ENCODE peak calls at places on chromosomes 1 and 21, in ten cellular contexts. One of them, this sample, is unnamed.
A peak's percentile ranks its signal among the peaks of the same experiment; 100 is the strongest.

GRCh38 chr1:95021794-95022193 is 51.0 kb downstream of the ALG14 start:
- DNase-seq in KBM-7: no peak
- DNase-seq in neuronal stem cell: no peak
- DNase-seq in cerebellar nuclear complex: peak; percentile 51
- DNase-seq in adrenal gland: peak; percentile 60
- DNase-seq in ACHN: no peak
- DNase-seq in smooth muscle cell of the brain vasculature: no peak
- DNase-seq in choroid plexus epithelial cell: peak; percentile 44
- DNase-seq in NT2/D1: no peak
- DNase-seq in GM12864: no peak
- DNase-seq in this sample: no peak

GRCh38 chr1:12109901-12110300 is 46.8 kb downstream of the TNFRSF8 start:
- DNase-seq in GM12864: no peak
- DNase-seq in neuronal stem cell: no peak
- DNase-seq in cerebellar nuclear complex: no peak
- DNase-seq in NT2/D1: no peak
- DNase-seq in KBM-7: no peak
- DNase-seq in choroid plexus epithelial cell: no peak
- DNase-seq in smooth muscle cell of the brain vasculature: no peak
- DNase-seq in adrenal gland: no peak
- DNase-seq in ACHN: no peak
- DNase-seq in this sample: no peak

GRCh38 chr1:230495021-230495550 is 69.0 kb upstream of the PGBD5 start:
- DNase-seq in KBM-7: no peak
- DNase-seq in choroid plexus epithelial cell: no peak
- DNase-seq in GM12864: no peak
- DNase-seq in ACHN: no peak
- DNase-seq in NT2/D1: no peak
- DNase-seq in neuronal stem cell: no peak
- DNase-seq in adrenal gland: no peak
- DNase-seq in smooth muscle cell of the brain vasculature: no peak
- DNase-seq in cerebellar nuclear complex: no peak
- DNase-seq in this sample: no peak

GRCh38 chr1:210244746-210245367 is 12.3 kb downstream of the SERTAD4 start:
- DNase-seq in adrenal gland: no peak
- DNase-seq in ACHN: peak; percentile 24
- DNase-seq in choroid plexus epithelial cell: no peak
- DNase-seq in NT2/D1: no peak
- DNase-seq in KBM-7: no peak
- DNase-seq in GM12864: no peak
- DNase-seq in smooth muscle cell of the brain vasculature: no peak
- DNase-seq in neuronal stem cell: no peak
- DNase-seq in cerebellar nuclear complex: no peak
- DNase-seq in this sample: no peak

GRCh38 chr1:33682371-33682770 is 181.5 kb upstream of the HMGB4 start:
- DNase-seq in neuronal stem cell: no peak
- DNase-seq in NT2/D1: no peak
- DNase-seq in KBM-7: no peak
- DNase-seq in smooth muscle cell of the brain vasculature: no peak
- DNase-seq in adrenal gland: no peak
- DNase-seq in cerebellar nuclear complex: no peak
- DNase-seq in choroid plexus epithelial cell: no peak
- DNase-seq in GM12864: no peak
- DNase-seq in ACHN: no peak
- DNase-seq in this sample: no peak

GRCh38 chr1:12539705-12540579 is 78.1 kb downstream of the DHRS3 start:
- DNase-seq in KBM-7: no peak
- DNase-seq in GM12864: no peak
- DNase-seq in choroid plexus epithelial cell: peak; percentile 99
- DNase-seq in NT2/D1: no peak
- DNase-seq in cerebellar nuclear complex: no peak
- DNase-seq in smooth muscle cell of the brain vasculature: peak; percentile 59
- DNase-seq in ACHN: no peak
- DNase-seq in adrenal gland: peak; percentile 36
- DNase-seq in neuronal stem cell: peak; percentile 61
- DNase-seq in this sample: no peak

GRCh38 chr1:210251680-210252490 is 19.3 kb downstream of the SERTAD4 start:
- DNase-seq in neuronal stem cell: no peak
- DNase-seq in adrenal gland: no peak
- DNase-seq in ACHN: no peak
- DNase-seq in cerebellar nuclear complex: no peak
- DNase-seq in choroid plexus epithelial cell: no peak
- DNase-seq in KBM-7: no peak
- DNase-seq in smooth muscle cell of the brain vasculature: no peak
- DNase-seq in GM12864: no peak
- DNase-seq in NT2/D1: no peak
- DNase-seq in this sample: no peak

GRCh38 chr1:65420590-65421340 is at the start of the genes LEPR and LEPROT:
- DNase-seq in ACHN: peak; percentile 24
- DNase-seq in adrenal gland: no peak
- DNase-seq in NT2/D1: peak; percentile 47
- DNase-seq in GM12864: no peak
- DNase-seq in cerebellar nuclear complex: no peak
- DNase-seq in smooth muscle cell of the brain vasculature: no peak
- DNase-seq in choroid plexus epithelial cell: no peak
- DNase-seq in neuronal stem cell: no peak
- DNase-seq in KBM-7: peak; percentile 81
- DNase-seq in this sample: no peak

GRCh38 chr1:24119859-24120756 is 8.2 kb upstream of the MYOM3 start:
- DNase-seq in NT2/D1: no peak
- DNase-seq in neuronal stem cell: no peak
- DNase-seq in GM12864: no peak
- DNase-seq in ACHN: peak; percentile 15
- DNase-seq in cerebellar nuclear complex: no peak
- DNase-seq in adrenal gland: peak; percentile 83
- DNase-seq in smooth muscle cell of the brain vasculature: no peak
- DNase-seq in choroid plexus epithelial cell: peak; percentile 41
- DNase-seq in KBM-7: no peak
- DNase-seq in this sample: no peak

GRCh38 chr1:237864338-237865244 is 26.1 kb downstream of the ZP4 start:
- DNase-seq in KBM-7: peak; percentile 58
- DNase-seq in GM12864: no peak
- DNase-seq in choroid plexus epithelial cell: peak; percentile 15
- DNase-seq in smooth muscle cell of the brain vasculature: no peak
- DNase-seq in adrenal gland: peak; percentile 85
- DNase-seq in NT2/D1: peak; percentile 50
- DNase-seq in neuronal stem cell: peak; percentile 57
- DNase-seq in cerebellar nuclear complex: no peak
- DNase-seq in ACHN: peak; percentile 74
- DNase-seq in this sample: no peak

GRCh38 chr1:107963601-107964396 is 1.2 kb downstream of the VAV3 start:
- DNase-seq in cerebellar nuclear complex: no peak
- DNase-seq in adrenal gland: peak; percentile 22
- DNase-seq in NT2/D1: no peak
- DNase-seq in smooth muscle cell of the brain vasculature: no peak
- DNase-seq in choroid plexus epithelial cell: peak; percentile 67
- DNase-seq in neuronal stem cell: no peak
- DNase-seq in GM12864: peak; percentile 62
- DNase-seq in KBM-7: peak; percentile 82
- DNase-seq in ACHN: no peak
- DNase-seq in this sample: no peak

GRCh38 chr21:34526618-34527290 is 14.7 kb upstream of the KCNE1 start:
- DNase-seq in neuronal stem cell: peak; percentile 54
- DNase-seq in choroid plexus epithelial cell: peak; percentile 100
- DNase-seq in cerebellar nuclear complex: no peak
- DNase-seq in KBM-7: no peak
- DNase-seq in ACHN: peak; percentile 94
- DNase-seq in NT2/D1: peak; percentile 94
- DNase-seq in GM12864: no peak
- DNase-seq in adrenal gland: peak; percentile 83
- DNase-seq in smooth muscle cell of the brain vasculature: peak; percentile 97
- DNase-seq in this sample: peak; percentile 89

GRCh38 chr1:29415156-29415830 is 179.0 kb downstream of the PTPRU start:
- DNase-seq in choroid plexus epithelial cell: peak; percentile 15
- DNase-seq in GM12864: no peak
- DNase-seq in cerebellar nuclear complex: no peak
- DNase-seq in ACHN: peak; percentile 14
- DNase-seq in adrenal gland: no peak
- DNase-seq in smooth muscle cell of the brain vasculature: no peak
- DNase-seq in NT2/D1: peak; percentile 44
- DNase-seq in neuronal stem cell: no peak
- DNase-seq in KBM-7: peak; percentile 2
- DNase-seq in this sample: no peak

GRCh38 chr1:155206891-155207577 is 663 bp downstream of the THBS3 start:
- DNase-seq in KBM-7: peak; percentile 92
- DNase-seq in NT2/D1: peak; percentile 85
- DNase-seq in cerebellar nuclear complex: peak; percentile 25
- DNase-seq in smooth muscle cell of the brain vasculature: no peak
- DNase-seq in neuronal stem cell: peak; percentile 70
- DNase-seq in GM12864: no peak
- DNase-seq in adrenal gland: peak; percentile 90
- DNase-seq in ACHN: peak; percentile 88
- DNase-seq in choroid plexus epithelial cell: peak; percentile 89
- DNase-seq in this sample: no peak

GRCh38 chr1:223401873-223402789 is 8.9 kb downstream of the CCDC185 start:
- DNase-seq in NT2/D1: no peak
- DNase-seq in cerebellar nuclear complex: no peak
- DNase-seq in smooth muscle cell of the brain vasculature: no peak
- DNase-seq in ACHN: peak; percentile 47
- DNase-seq in adrenal gland: no peak
- DNase-seq in GM12864: no peak
- DNase-seq in choroid plexus epithelial cell: peak; percentile 17
- DNase-seq in neuronal stem cell: no peak
- DNase-seq in KBM-7: no peak
- DNase-seq in this sample: no peak

GRCh38 chr1:19009882-19010321 is 53.4 kb upstream of the IFFO2 start:
- DNase-seq in neuronal stem cell: peak; percentile 39
- DNase-seq in smooth muscle cell of the brain vasculature: no peak
- DNase-seq in NT2/D1: peak; percentile 32
- DNase-seq in ACHN: peak; percentile 97
- DNase-seq in GM12864: no peak
- DNase-seq in adrenal gland: peak; percentile 70
- DNase-seq in cerebellar nuclear complex: no peak
- DNase-seq in choroid plexus epithelial cell: peak; percentile 57
- DNase-seq in KBM-7: no peak
- DNase-seq in this sample: no peak

GRCh38 chr21:26130249-26130896 is 40.2 kb downstream of the APP start:
- DNase-seq in KBM-7: no peak
- DNase-seq in smooth muscle cell of the brain vasculature: no peak
- DNase-seq in neuronal stem cell: no peak
- DNase-seq in cerebellar nuclear complex: no peak
- DNase-seq in GM12864: no peak
- DNase-seq in adrenal gland: no peak
- DNase-seq in NT2/D1: no peak
- DNase-seq in ACHN: no peak
- DNase-seq in choroid plexus epithelial cell: peak; percentile 91
- DNase-seq in this sample: no peak

GRCh38 chr1:41500781-41501518 is 16.5 kb upstream of the EDN2 start:
- DNase-seq in NT2/D1: no peak
- DNase-seq in neuronal stem cell: no peak
- DNase-seq in GM12864: no peak
- DNase-seq in ACHN: no peak
- DNase-seq in smooth muscle cell of the brain vasculature: no peak
- DNase-seq in KBM-7: no peak
- DNase-seq in choroid plexus epithelial cell: no peak
- DNase-seq in cerebellar nuclear complex: no peak
- DNase-seq in adrenal gland: no peak
- DNase-seq in this sample: no peak

GRCh38 chr21:35932232-35932911 is 128.0 kb downstream of the SETD4 start:
- DNase-seq in ACHN: peak; percentile 84
- DNase-seq in NT2/D1: no peak
- DNase-seq in cerebellar nuclear complex: no peak
- DNase-seq in choroid plexus epithelial cell: peak; percentile 89
- DNase-seq in smooth muscle cell of the brain vasculature: peak; percentile 74
- DNase-seq in GM12864: peak; percentile 63
- DNase-seq in neuronal stem cell: no peak
- DNase-seq in adrenal gland: peak; percentile 67
- DNase-seq in KBM-7: peak; percentile 93
- DNase-seq in this sample: peak; percentile 60

GRCh38 chr21:41366522-41367151 is 4.8 kb downstream of the MX2 start:
- DNase-seq in NT2/D1: no peak
- DNase-seq in choroid plexus epithelial cell: peak; percentile 67
- DNase-seq in cerebellar nuclear complex: no peak
- DNase-seq in adrenal gland: peak; percentile 12
- DNase-seq in GM12864: no peak
- DNase-seq in ACHN: no peak
- DNase-seq in neuronal stem cell: no peak
- DNase-seq in KBM-7: peak; percentile 59
- DNase-seq in smooth muscle cell of the brain vasculature: no peak
- DNase-seq in this sample: no peak

GRCh38 chr21:44965251-44966022 is 25.6 kb downstream of the SLX9 start:
- DNase-seq in choroid plexus epithelial cell: peak; percentile 86
- DNase-seq in KBM-7: peak; percentile 37
- DNase-seq in neuronal stem cell: no peak
- DNase-seq in cerebellar nuclear complex: no peak
- DNase-seq in GM12864: no peak
- DNase-seq in ACHN: no peak
- DNase-seq in adrenal gland: no peak
- DNase-seq in NT2/D1: no peak
- DNase-seq in smooth muscle cell of the brain vasculature: no peak
- DNase-seq in this sample: no peak

GRCh38 chr1:114337417-114337816 is 173.6 kb downstream of the TRIM33 start:
- DNase-seq in neuronal stem cell: no peak
- DNase-seq in cerebellar nuclear complex: no peak
- DNase-seq in smooth muscle cell of the brain vasculature: no peak
- DNase-seq in NT2/D1: no peak
- DNase-seq in choroid plexus epithelial cell: no peak
- DNase-seq in GM12864: no peak
- DNase-seq in adrenal gland: no peak
- DNase-seq in ACHN: no peak
- DNase-seq in KBM-7: no peak
- DNase-seq in this sample: no peak

GRCh38 chr1:10444795-10445397 is 4.9 kb upstream of the CORT start:
- DNase-seq in GM12864: no peak
- DNase-seq in ACHN: no peak
- DNase-seq in choroid plexus epithelial cell: no peak
- DNase-seq in KBM-7: no peak
- DNase-seq in smooth muscle cell of the brain vasculature: no peak
- DNase-seq in cerebellar nuclear complex: no peak
- DNase-seq in adrenal gland: no peak
- DNase-seq in NT2/D1: no peak
- DNase-seq in neuronal stem cell: no peak
- DNase-seq in this sample: no peak

GRCh38 chr1:202143768-202144509 is 598 bp downstream of the ARL8A start:
- DNase-seq in neuronal stem cell: no peak
- DNase-seq in KBM-7: no peak
- DNase-seq in cerebellar nuclear complex: no peak
- DNase-seq in ACHN: peak; percentile 22
- DNase-seq in adrenal gland: peak; percentile 40
- DNase-seq in NT2/D1: no peak
- DNase-seq in choroid plexus epithelial cell: no peak
- DNase-seq in smooth muscle cell of the brain vasculature: no peak
- DNase-seq in GM12864: no peak
- DNase-seq in this sample: no peak

GRCh38 chr1:210362526-210362925 is 33.8 kb downstream of the HHAT start:
- DNase-seq in neuronal stem cell: no peak
- DNase-seq in NT2/D1: no peak
- DNase-seq in smooth muscle cell of the brain vasculature: no peak
- DNase-seq in ACHN: no peak
- DNase-seq in choroid plexus epithelial cell: no peak
- DNase-seq in KBM-7: no peak
- DNase-seq in GM12864: no peak
- DNase-seq in cerebellar nuclear complex: no peak
- DNase-seq in adrenal gland: peak; percentile 66
- DNase-seq in this sample: no peak

GRCh38 chr1:29703596-29703995 is 467.3 kb downstream of the PTPRU start:
- DNase-seq in NT2/D1: no peak
- DNase-seq in KBM-7: peak; percentile 5
- DNase-seq in adrenal gland: peak; percentile 28
- DNase-seq in smooth muscle cell of the brain vasculature: no peak
- DNase-seq in cerebellar nuclear complex: no peak
- DNase-seq in choroid plexus epithelial cell: peak; percentile 76
- DNase-seq in GM12864: no peak
- DNase-seq in neuronal stem cell: peak; percentile 58
- DNase-seq in ACHN: peak; percentile 57
- DNase-seq in this sample: no peak